ENCODE peak calls at places on chromosomes 7 and 10, in ten cellular contexts. H is T1000, Y is iPS DF 19.7, A is HEK293T, Q is occipital lobe, V is ovary, U is mesothelial cell of epicardium, T is left colon, C is transverse colon, N is astrocyte of the spinal cord. B is an unnamed sample.

GRCh38 chr7:26233902-26234511 is 32.5 kb downstream of the CBX3 start:
- DNase-seq in H (no peak), Y (no peak), A (no peak), Q (no peak), V (no peak), U (no peak), T (no peak), C (no peak), N (no peak), B (no peak)

GRCh38 chr7:26480166-26480565 is 188.5 kb downstream of the SNX10 start:
- DNase-seq in H (no peak), Y (no peak), A (no peak), Q (no peak), V (no peak), U (no peak), T (no peak), C (no peak), N (no peak), B (no peak)

GRCh38 chr7:39313376-39313775 is 252.8 kb upstream of the YAE1 start:
- DNase-seq in H (no peak), Y (no peak), A (no peak), Q (no peak), V (no peak), U (no peak), T (no peak), C (no peak), N (no peak), B (no peak)

GRCh38 chr7:95201718-95202117 is 122.6 kb downstream of the PON1 start:
- DNase-seq in H (no peak), Y (no peak), A (no peak), Q (no peak), V (no peak), U (no peak), T (no peak), C (no peak), N (no peak), B (no peak)

GRCh38 chr10:21078410-21079329 is 181.6 kb upstream of the NEBL start:
- DNase-seq in H (peak), Y (peak), A (peak), Q (no peak), V (peak), U (no peak), T (peak), C (peak), N (peak), B (peak)

GRCh38 chr10:107071301-107071700 is 93.2 kb downstream of the SORCS1 start:
- DNase-seq in H (no peak), Y (no peak), A (no peak), Q (no peak), V (no peak), U (no peak), T (no peak), C (no peak), N (no peak), B (no peak)

GRCh38 chr10:132292972-132293415 is 14.8 kb downstream of the STK32C start:
- DNase-seq in H (no peak), Y (no peak), A (no peak), Q (no peak), V (peak), U (no peak), T (peak), C (peak), N (no peak), B (no peak)

GRCh38 chr10:97701438-97702064 is 12.0 kb upstream of the MARVELD1 start:
- DNase-seq in H (peak), Y (no peak), A (peak), Q (peak), V (no peak), U (no peak), T (no peak), C (peak), N (peak), B (no peak)

GRCh38 chr10:133258818-133259602 is 17.7 kb downstream of the ADAM8 start:
- DNase-seq in H (peak), Y (no peak), A (no peak), Q (peak), V (peak), U (no peak), T (peak), C (peak), N (peak), B (no peak)

GRCh38 chr10:70192325-70192966 is 22.1 kb upstream of the SAR1A start:
- DNase-seq in H (no peak), Y (no peak), A (no peak), Q (no peak), V (no peak), U (no peak), T (no peak), C (no peak), N (no peak), B (no peak)

GRCh38 chr7:117872565-117873055 is 631 bp downstream of the CTTNBP2 start:
- DNase-seq in H (no peak), Y (no peak), A (peak), Q (peak), V (peak), U (no peak), T (no peak), C (peak), N (peak), B (no peak)

GRCh38 chr10:25756784-25757183 is 177.2 kb upstream of the MYO3A start:
- DNase-seq in H (no peak), Y (no peak), A (no peak), Q (no peak), V (no peak), U (no peak), T (no peak), C (no peak), N (no peak), B (no peak)

GRCh38 chr7:101882595-101883564 is 65.5 kb downstream of the CUX1 start:
- DNase-seq in H (peak), Y (no peak), A (peak), Q (peak), V (peak), U (no peak), T (peak), C (peak), N (peak), B (no peak)

GRCh38 chr10:3126741-3127342 is 45.7 kb downstream of the PITRM1 start:
- DNase-seq in H (no peak), Y (no peak), A (peak), Q (no peak), V (no peak), U (no peak), T (peak), C (peak), N (no peak), B (no peak)

GRCh38 chr10:76558586-76558985 is 1079.0 kb downstream of the KCNMA1 start:
- DNase-seq in H (no peak), Y (no peak), A (no peak), Q (no peak), V (peak), U (no peak), T (no peak), C (peak), N (peak), B (no peak)

GRCh38 chr7:124459101-124460052 is 306.2 kb downstream of the GPR37 start:
- DNase-seq in H (no peak), Y (no peak), A (no peak), Q (peak), V (no peak), U (no peak), T (no peak), C (no peak), N (peak), B (no peak)